ENCODE peak calls at places on chromosomes 5 and 9, in four cellular contexts. H is GM12891, L is HepG2, A is K562. R is an unnamed sample.

GRCh38 chr9:90556897-90557296 is 85.7 kb downstream of the DIRAS2 start:
- DNase-seq in H (no peak), L (peak), A (no peak), R (no peak)

GRCh38 chr5:68405026-68405684 is 189.6 kb downstream of the PIK3R1 start:
- DNase-seq in H (no peak), L (no peak), A (peak), R (no peak)

GRCh38 chr5:158716668-158717067 is 383.0 kb downstream of the EBF1 start:
- DNase-seq in H (no peak), L (no peak), A (no peak), R (no peak)

GRCh38 chr5:1364211-1364610 is 19.3 kb upstream of the CLPTM1L start:
- DNase-seq in H (no peak), L (no peak), A (no peak), R (no peak)

GRCh38 chr9:108687360-108687981 is 168.3 kb downstream of the ACTL7B start:
- DNase-seq in H (no peak), L (no peak), A (no peak), R (no peak)

GRCh38 chr5:178126556-178126955 is 4.3 kb upstream of the RMND5B start:
- DNase-seq in H (no peak), L (no peak), A (no peak), R (no peak)

GRCh38 chr9:115114084-115114483 is 3.9 kb downstream of the TNC start:
- DNase-seq in H (no peak), L (no peak), A (no peak), R (no peak)

GRCh38 chr9:114837923-114838322 is 32.1 kb upstream of the TNFSF15 start:
- DNase-seq in H (no peak), L (no peak), A (no peak), R (no peak)

GRCh38 chr9:113988951-113989780 is 88.9 kb downstream of the AMBP start:
- DNase-seq in H (no peak), L (no peak), A (no peak), R (no peak)

DNA sequence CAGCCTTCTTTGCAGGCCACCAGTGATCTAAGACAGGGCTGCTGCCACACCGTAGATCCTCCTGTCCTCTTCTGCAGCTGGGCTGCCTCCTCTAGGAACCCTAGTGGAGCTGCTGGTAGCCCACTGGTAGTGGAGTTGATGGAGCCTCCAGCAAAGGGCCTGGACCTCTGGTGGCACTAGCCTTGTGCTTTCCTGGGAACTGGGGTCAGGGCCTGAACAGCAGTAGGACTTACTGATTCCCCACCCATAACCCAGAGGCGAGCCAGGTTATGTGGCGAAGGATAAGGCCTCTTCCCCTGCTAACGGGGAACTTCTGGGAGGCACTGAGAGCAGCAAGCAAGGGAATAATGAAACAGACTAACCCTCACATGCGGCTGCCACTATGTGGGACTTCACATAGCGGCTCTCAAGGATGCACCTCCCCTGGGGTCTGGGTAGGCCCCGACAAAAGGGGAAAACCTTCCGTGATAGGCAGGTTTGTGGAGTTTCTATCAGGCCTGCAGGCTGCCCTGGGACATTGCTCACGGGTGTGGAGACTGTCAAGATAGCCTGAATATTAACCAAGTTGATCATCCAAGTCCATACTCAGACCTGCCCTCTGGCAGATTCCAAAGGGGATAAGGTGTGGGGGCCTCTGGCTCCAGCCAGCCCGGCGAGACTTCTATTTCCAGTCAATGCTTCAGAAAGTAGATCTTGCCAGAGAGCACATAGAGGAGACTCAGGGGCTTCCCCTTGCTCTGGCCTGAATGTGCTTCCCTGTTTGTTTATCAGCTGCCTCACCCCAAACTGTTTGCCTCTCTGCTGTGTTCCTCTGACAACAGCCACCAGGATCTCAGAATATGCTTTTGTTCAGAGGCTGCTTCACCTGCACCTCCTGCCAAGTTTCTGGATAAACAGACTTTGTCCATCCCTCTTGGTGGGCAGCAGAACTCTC is 7.4 kb downstream of the SLC22A4 start:
- DNase-seq in H (no peak), L (no peak), A (no peak), R (no peak)
- TF ChIP-seq TAF1 in H (no peak), L (no peak), A (no peak), R (no peak)

GRCh38 chr9:127897194-127897692 is 2.2 kb downstream of the ST6GALNAC6 start:
- DNase-seq in H (peak), L (peak), A (peak), R (no peak)
- TF ChIP-seq POLR2A in H (no peak), L (peak), A (no peak), R (no peak)

GRCh38 chr5:141636413-141637265 is at the start of the genes HDAC3 and RELL2:
- DNase-seq in H (peak), L (peak), A (peak), R (peak)

GRCh38 chr5:141636106-141636412 is 590 bp downstream of the HDAC3 start:
- DNase-seq in H (no peak), L (no peak), A (no peak), R (no peak)

GRCh38 chr5:141634162-141634561 is 2.5 kb downstream of the HDAC3 start:
- DNase-seq in H (no peak), L (no peak), A (no peak), R (no peak)

GRCh38 chr5:141635646-141636045 is 1.0 kb downstream of the HDAC3 start:
- DNase-seq in H (no peak), L (no peak), A (no peak), R (no peak)

GRCh38 chr5:141634720-141635119 is 1.9 kb downstream of the HDAC3 start:
- DNase-seq in H (no peak), L (no peak), A (no peak), R (no peak)
- TF ChIP-seq TAF1 in H (no peak), L (no peak), A (no peak), R (no peak)

GRCh38 chr9:129334744-129335080 is 156.7 kb upstream of the IER5L start:
- DNase-seq in H (no peak), L (no peak), A (no peak), R (no peak)

GRCh38 chr9:129335456-129336129 is 157.5 kb upstream of the IER5L start:
- DNase-seq in H (no peak), L (no peak), A (no peak), R (no peak)

GRCh38 chr9:129332581-129332980 is 154.5 kb upstream of the IER5L start:
- DNase-seq in H (no peak), L (no peak), A (no peak), R (no peak)

GRCh38 chr9:129333613-129333960 is 155.5 kb upstream of the IER5L start:
- DNase-seq in H (no peak), L (peak), A (no peak), R (no peak)

DNA sequence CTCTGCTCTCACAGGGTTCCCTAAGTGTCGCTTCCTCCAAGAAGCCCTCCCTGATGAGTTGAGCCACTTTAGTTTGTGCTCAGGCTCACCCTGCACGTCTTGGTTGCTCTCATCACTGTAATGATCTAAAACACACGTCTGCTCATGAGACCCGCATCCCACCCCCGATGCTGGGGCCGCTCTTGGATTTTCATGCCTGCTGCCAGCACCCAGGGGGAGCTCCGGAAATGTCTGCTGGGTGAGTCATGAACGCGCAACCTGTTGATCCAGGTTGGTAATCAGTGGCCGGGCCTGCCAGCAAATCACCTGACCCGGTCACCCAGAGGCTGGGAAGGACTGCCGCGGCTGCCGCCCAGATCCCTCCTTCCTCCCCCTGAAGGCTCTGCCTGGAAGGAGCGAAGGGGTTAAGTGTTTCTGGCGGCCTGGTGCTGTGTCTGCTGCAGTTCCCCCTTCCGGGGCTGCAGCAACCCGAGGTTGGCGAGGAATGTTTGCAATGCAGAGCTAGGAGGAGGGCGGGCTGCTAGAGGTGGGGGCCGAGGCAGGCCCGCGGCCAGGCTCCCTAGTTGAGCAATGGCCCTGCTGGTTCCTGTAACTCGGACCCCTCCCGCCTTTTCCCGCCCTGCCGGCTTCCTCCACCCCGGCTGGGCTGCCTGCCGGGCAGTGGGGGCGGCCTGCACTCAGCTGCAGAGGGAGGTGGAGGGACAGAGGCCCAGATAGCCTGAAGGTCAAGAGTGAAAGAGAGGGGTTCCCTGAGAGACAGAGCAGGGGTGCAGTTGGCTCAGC is 156.1 kb upstream of the IER5L start:
- DNase-seq in H (no peak), L (peak), A (peak), R (no peak)
- TF ChIP-seq POLR2A in H (no peak), L (no peak), A (no peak), R (no peak)

GRCh38 chr5:139711852-139712171 is 63.7 kb downstream of the CXXC5 start:
- DNase-seq in H (no peak), L (no peak), A (no peak), R (no peak)
- TF ChIP-seq TAF1 in H (no peak), L (no peak), A (no peak), R (no peak)

GRCh38 chr5:136082390-136083193 is 50.1 kb upstream of the SMAD5 start:
- DNase-seq in H (peak), L (peak), A (peak), R (no peak)

GRCh38 chr5:136080113-136080482 is 51.3 kb downstream of the TGFBI start:
- DNase-seq in H (no peak), L (no peak), A (no peak), R (no peak)

GRCh38 chr5:136079195-136079985 is 50.6 kb downstream of the TGFBI start:
- DNase-seq in H (peak), L (no peak), A (no peak), R (no peak)

GRCh38 chr5:136081192-136081591 is 51.5 kb upstream of the SMAD5 start:
- DNase-seq in H (no peak), L (no peak), A (no peak), R (no peak)

DNA sequence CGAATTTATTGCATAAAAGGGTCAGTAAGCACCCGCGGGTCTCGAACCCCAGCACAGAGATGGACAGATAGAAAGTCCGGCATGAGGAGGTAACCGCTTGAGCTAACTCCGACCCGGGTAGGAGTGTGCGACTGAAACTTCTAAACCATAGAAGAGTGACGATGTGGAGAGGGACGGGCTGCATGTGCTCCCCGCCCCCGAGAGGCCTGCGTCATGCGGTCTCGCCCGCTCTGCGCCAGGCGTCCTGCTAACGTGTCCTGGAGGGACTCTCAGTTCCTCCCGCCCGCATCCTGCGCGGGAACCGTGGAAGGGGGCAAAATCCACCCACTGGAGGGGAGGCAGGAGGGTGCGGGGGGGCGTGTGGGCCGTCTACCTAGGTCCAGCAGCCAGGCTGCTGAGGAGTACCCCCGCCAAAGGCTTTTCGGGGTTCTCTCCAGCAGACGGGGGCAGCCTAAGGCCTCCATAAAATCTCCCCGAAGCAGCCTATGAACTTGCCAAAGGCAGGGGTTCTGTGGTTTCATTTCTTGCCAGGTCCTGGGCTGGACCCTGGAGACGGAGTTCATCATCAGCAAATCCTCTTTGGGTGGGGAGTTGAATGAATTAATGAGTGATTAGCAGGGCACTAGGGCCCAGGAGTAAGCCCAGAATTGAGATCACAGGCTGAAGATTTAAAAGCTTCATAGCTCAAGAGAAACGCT is 51.8 kb downstream of the TGFBI start:
- DNase-seq in H (peak), L (no peak), A (peak), R (peak)
- TF ChIP-seq POLR2A in H (peak), L (no peak), A (peak), R (peak)

GRCh38 chr9:128823903-128824406 is 5.6 kb downstream of the SPOUT1 start:
- DNase-seq in H (no peak), L (no peak), A (peak), R (no peak)
- TF ChIP-seq TAF1 in H (no peak), L (no peak), A (no peak), R (no peak)